ENCODE peak calls at places on chromosomes 4 and X, in seven cellular contexts. C is mesendoderm; W is globus pallidus; P is SJSA1; R is NCI-H69; J is AG20443; M is activated CD4-positive, CD25-positive, alpha-beta regulatory T cell treated with anti-CD3 and anti-CD28 coated beads, Interleukin-2, amount 50 U/mL, for 72 hours. Q is an unnamed sample.

GRCh38 chrX:129723511-129723910 is 15.3 kb upstream of the XPNPEP2 start:
- DNase-seq in C (no peak), W (no peak), P (no peak), R (no peak), J (no peak), M (no peak), Q (no peak)

GRCh38 chr4:154616731-154617130 is 4.3 kb upstream of the FGG start:
- DNase-seq in C (no peak), W (no peak), P (no peak), R (no peak), J (no peak), M (no peak), Q (no peak)

GRCh38 chr4:159551268-159551667 is 448.4 kb downstream of the RAPGEF2 start:
- DNase-seq in C (no peak), W (no peak), P (no peak), R (no peak), J (no peak), M (no peak), Q (no peak)

GRCh38 chr4:122218762-122219161 is 66.6 kb downstream of the BLTP1 start:
- DNase-seq in C (peak), W (no peak), P (no peak), R (peak), J (peak), M (no peak), Q (peak)

GRCh38 chr4:172830295-172830764 is 338.3 kb upstream of the GALNT7 start:
- DNase-seq in C (peak), W (peak), P (no peak), R (peak), J (peak), M (no peak), Q (peak)

GRCh38 chr4:55398461-55398860 is 2.7 kb downstream of the TMEM165 start:
- DNase-seq in C (no peak), W (peak), P (no peak), R (no peak), J (no peak), M (no peak), Q (no peak)

GRCh38 chrX:10326578-10326977 is 169.8 kb downstream of the CLCN4 start:
- DNase-seq in C (no peak), W (peak), P (no peak), R (peak), J (peak), M (no peak), Q (no peak)

GRCh38 chr4:81648576-81649272 is 177.0 kb upstream of the RASGEF1B start:
- DNase-seq in C (no peak), W (no peak), P (no peak), R (peak), J (no peak), M (no peak), Q (peak)

GRCh38 chr4:31089815-31090214 is 369.6 kb downstream of the PCDH7 start:
- DNase-seq in C (no peak), W (no peak), P (no peak), R (peak), J (no peak), M (no peak), Q (no peak)

GRCh38 chr4:2290488-2290887 is 28.6 kb upstream of the MXD4 start:
- DNase-seq in C (no peak), W (no peak), P (no peak), R (no peak), J (no peak), M (peak), Q (no peak)

GRCh38 chr4:6724461-6725111 is 8.6 kb downstream of the BLOC1S4 start:
- DNase-seq in C (no peak), W (no peak), P (peak), R (no peak), J (peak), M (no peak), Q (no peak)

GRCh38 chrX:70033348-70033747 is 16.4 kb downstream of the AWAT2 start:
- DNase-seq in C (peak), W (no peak), P (no peak), R (peak), J (peak), M (no peak), Q (peak)

GRCh38 chrX:21734175-21734574 is 23.7 kb downstream of the SMPX start:
- DNase-seq in C (peak), W (no peak), P (no peak), R (no peak), J (no peak), M (no peak), Q (no peak)

GRCh38 chr4:7347981-7348380 is 86.7 kb downstream of the PSAPL1 start:
- DNase-seq in C (no peak), W (no peak), P (no peak), R (no peak), J (peak), M (no peak), Q (no peak)

GRCh38 chr4:87057835-87058234 is 123.0 kb downstream of the AFF1 start:
- DNase-seq in C (no peak), W (no peak), P (no peak), R (no peak), J (no peak), M (no peak), Q (no peak)

GRCh38 chrX:121871122-121871521 is 823.7 kb downstream of the GLUD2 start:
- DNase-seq in C (no peak), W (no peak), P (no peak), R (no peak), J (no peak), M (no peak), Q (no peak)

GRCh38 chr4:132642196-132642817 is 506.8 kb upstream of the PCDH10 start:
- DNase-seq in C (peak), W (peak), P (no peak), R (peak), J (peak), M (no peak), Q (peak)

GRCh38 chrX:85244411-85245210 is 820 bp downstream of the ZNF711 start:
- DNase-seq in C (peak), W (peak), P (peak), R (peak), J (peak), M (no peak), Q (peak)

GRCh38 chr4:165101641-165102040 is 11.0 kb downstream of the TMEM192 start:
- DNase-seq in C (peak), W (no peak), P (no peak), R (no peak), J (no peak), M (no peak), Q (no peak)

GRCh38 chr4:88275949-88276515 is 8.3 kb downstream of the PPM1K start:
- DNase-seq in C (no peak), W (no peak), P (no peak), R (no peak), J (no peak), M (no peak), Q (no peak)

GRCh38 chr4:3430524-3430923 is 11.2 kb upstream of the HGFAC start:
- DNase-seq in C (no peak), W (no peak), P (no peak), R (no peak), J (no peak), M (no peak), Q (no peak)

GRCh38 chr4:67037489-67037888 is 507.8 kb downstream of the CENPC start:
- DNase-seq in C (no peak), W (no peak), P (no peak), R (no peak), J (no peak), M (no peak), Q (no peak)

GRCh38 chrX:104137496-104137895 is 19.3 kb downstream of the SLC25A53 start:
- DNase-seq in C (peak), W (no peak), P (no peak), R (peak), J (no peak), M (no peak), Q (peak)

GRCh38 chr4:190014771-190015537 is 12.1 kb downstream of the FRG2 start:
- DNase-seq in C (peak), W (no peak), P (no peak), R (no peak), J (peak), M (no peak), Q (peak)

GRCh38 chr4:139564502-139564901 is 8.5 kb upstream of the SETD7 start:
- DNase-seq in C (peak), W (no peak), P (no peak), R (peak), J (no peak), M (no peak), Q (no peak)

GRCh38 chrX:114635986-114636385 is 52.1 kb downstream of the HTR2C start:
- DNase-seq in C (peak), W (no peak), P (no peak), R (no peak), J (no peak), M (no peak), Q (no peak)